ENCODE peak calls at places on chromosomes 12 and 14, in ten cellular contexts. Y, L, A, Z, D, Q, C, V, W and J are unnamed samples.

GRCh38 chr14:67569011-67569650 is 30.9 kb downstream of the PIGH start:
- DNase-seq in Y (peak; percentile 60), L (no peak), A (peak; percentile 23), Z (no peak), D (peak; percentile 12), Q (no peak), C (no peak), V (no peak), W (no peak), J (no peak)

GRCh38 chr12:47190271-47190750 is 110.6 kb upstream of the AMIGO2 start:
- DNase-seq in Y (no peak), L (no peak), A (no peak), Z (peak; percentile 44), D (no peak), Q (peak; percentile 25), C (no peak), V (peak; percentile 56), W (no peak), J (no peak)

GRCh38 chr12:14714437-14714836 is 18.0 kb upstream of the GUCY2C start:
- DNase-seq in Y (peak; percentile 69), L (no peak), A (peak; percentile 89), Z (no peak), D (no peak), Q (no peak), C (no peak), V (no peak), W (no peak), J (no peak)

GRCh38 chr12:76030378-76031080 is 1.0 kb downstream of the PHLDA1 start:
- DNase-seq in Y (peak; percentile 62), L (no peak), A (peak; percentile 46), Z (no peak), D (peak; percentile 49), Q (peak; percentile 72), C (peak; percentile 25), V (no peak), W (peak; percentile 67), J (peak; percentile 57)

GRCh38 chr14:65263161-65263788 is 149.3 kb upstream of the FUT8 start:
- DNase-seq in Y (no peak), L (no peak), A (no peak), Z (no peak), D (no peak), Q (peak; percentile 63), C (no peak), V (peak; percentile 65), W (no peak), J (no peak)

GRCh38 chr12:62522984-62523383 is 56.4 kb downstream of the MON2 start:
- DNase-seq in Y (no peak), L (no peak), A (no peak), Z (no peak), D (no peak), Q (peak; percentile 32), C (no peak), V (peak; percentile 18), W (no peak), J (no peak)

GRCh38 chr12:70741266-70741665 is 104.0 kb upstream of the PTPRB start:
- DNase-seq in Y (no peak), L (no peak), A (no peak), Z (no peak), D (no peak), Q (no peak), C (peak; percentile 8), V (no peak), W (no peak), J (no peak)

GRCh38 chr12:14257734-14258467 is 107.6 kb upstream of the ATF7IP start:
- DNase-seq in Y (peak; percentile 98), L (peak; percentile 97), A (peak; percentile 100), Z (peak; percentile 95), D (peak; percentile 99), Q (peak; percentile 96), C (peak; percentile 95), V (peak; percentile 97), W (peak; percentile 68), J (peak; percentile 95)

GRCh38 chr12:90102957-90103652 is 394.5 kb upstream of the ATP2B1 start:
- DNase-seq in Y (peak; percentile 61), L (peak; percentile 29), A (peak; percentile 67), Z (peak; percentile 40), D (peak; percentile 69), Q (peak; percentile 67), C (peak; percentile 45), V (peak; percentile 61), W (peak; percentile 19), J (peak; percentile 61)

DNA sequence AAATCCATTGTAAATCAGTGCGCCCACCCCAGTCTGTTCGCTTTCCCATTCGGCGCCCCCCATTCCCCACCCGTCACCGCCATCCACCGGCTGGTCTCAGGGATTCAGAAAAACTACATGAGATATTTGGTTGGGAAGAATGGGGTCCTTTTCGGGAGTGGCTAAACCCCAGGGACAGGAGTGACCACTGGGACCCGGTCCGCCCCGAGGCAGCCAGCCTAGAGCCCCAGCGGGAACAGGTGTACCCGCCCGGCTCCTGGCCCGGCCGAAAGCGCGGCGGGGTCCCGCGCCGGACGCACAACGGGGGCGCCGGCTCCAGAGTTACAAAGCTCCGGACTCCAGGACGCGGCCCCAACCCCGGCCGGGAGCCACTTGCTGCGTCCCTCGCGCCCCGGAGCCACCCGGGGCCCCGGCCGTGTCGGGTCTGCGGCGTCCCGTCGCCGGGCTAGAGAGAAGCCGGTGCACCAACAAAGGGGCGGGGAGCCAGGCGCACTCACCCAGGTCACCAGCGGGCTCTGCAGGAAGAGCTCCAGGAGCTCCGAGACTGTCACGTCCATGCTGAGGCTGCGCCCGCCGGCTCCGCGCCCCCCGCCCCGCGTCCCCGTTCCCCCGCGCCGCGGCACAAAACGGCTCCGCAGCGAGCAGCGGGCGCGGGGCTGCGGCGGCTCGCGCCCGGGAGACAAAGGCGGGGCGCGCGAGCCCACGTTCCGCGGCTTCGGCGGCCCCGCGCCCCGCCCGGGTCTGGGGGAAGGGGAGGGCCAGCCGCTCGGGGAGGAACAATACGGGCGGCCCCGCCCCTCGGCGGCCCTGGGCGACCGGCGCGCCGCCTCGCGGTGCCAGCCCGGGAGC is at the start of gene CCDC88C:
- DNase-seq in Y (peak; percentile 91), L (peak; percentile 22), A (peak; percentile 71), Z (peak; percentile 45), D (peak; percentile 84), Q (peak; percentile 34), C (peak; percentile 86), V (peak; percentile 68), W (peak; percentile 93), J (peak; percentile 61)
- H3K4me1 ChIP-seq in Y (peaks cover 54% of the 10 kb centered on the region), L (peaks cover 29% of the 10 kb centered on the region), A (peaks cover 36% of the 10 kb centered on the region), Z (peaks cover 14% of the 10 kb centered on the region), D (peaks cover 43% of the 10 kb centered on the region), Q (no peaks in the 10 kb centered on the region), C (peaks cover 27% of the 10 kb centered on the region), V (peaks cover 17% of the 10 kb centered on the region), W (no peaks in the 10 kb centered on the region), J (peaks cover 11% of the 10 kb centered on the region)

GRCh38 chr12:128055567-128055966 is 211.4 kb upstream of the TMEM132C start:
- DNase-seq in Y (no peak), L (no peak), A (peak; percentile 36), Z (no peak), D (no peak), Q (no peak), C (no peak), V (no peak), W (no peak), J (no peak)
- H3K9me2 ChIP-seq in Y (no peaks in the 10 kb centered on the region), L (no peaks in the 10 kb centered on the region), A (no peaks in the 10 kb centered on the region), Z (no peaks in the 10 kb centered on the region), D (no peaks in the 10 kb centered on the region), Q (no peaks in the 10 kb centered on the region), C (no peaks in the 10 kb centered on the region), V (no peaks in the 10 kb centered on the region), W (no peaks in the 10 kb centered on the region), J (no peaks in the 10 kb centered on the region)

GRCh38 chr12:1184402-1184801 is 193.4 kb downstream of the ERC1 start:
- DNase-seq in Y (no peak), L (no peak), A (no peak), Z (no peak), D (no peak), Q (peak; percentile 38), C (no peak), V (peak; percentile 36), W (no peak), J (no peak)
- H3K27ac ChIP-seq in Y (no peak overlapping the region), L (no peak overlapping the region), A (no peak overlapping the region), Z (no peak overlapping the region), D (no peak overlapping the region), Q (peak overlapping the region; percentile 23), C (no peak overlapping the region), V (peak overlapping the region; percentile 72), W (no peak overlapping the region), J (peak overlapping the region; percentile 59)

GRCh38 chr12:57813111-57813970 is 5.2 kb downstream of the AVIL start:
- DNase-seq in Y (no peak), L (no peak), A (no peak), Z (no peak), D (no peak), Q (no peak), C (no peak), V (no peak), W (no peak), J (no peak)

GRCh38 chr12:57810450-57810849 is 8.1 kb downstream of the AVIL start:
- DNase-seq in Y (no peak), L (peak; percentile 34), A (no peak), Z (peak; percentile 58), D (no peak), Q (peak; percentile 62), C (no peak), V (peak; percentile 88), W (no peak), J (no peak)

GRCh38 chr12:57808351-57808750 is 10.2 kb downstream of the AVIL start:
- DNase-seq in Y (no peak), L (no peak), A (no peak), Z (no peak), D (no peak), Q (no peak), C (no peak), V (no peak), W (no peak), J (no peak)

GRCh38 chr12:57809425-57809824 is 9.1 kb downstream of the AVIL start:
- DNase-seq in Y (no peak), L (no peak), A (no peak), Z (no peak), D (no peak), Q (no peak), C (no peak), V (no peak), W (no peak), J (no peak)

DNA sequence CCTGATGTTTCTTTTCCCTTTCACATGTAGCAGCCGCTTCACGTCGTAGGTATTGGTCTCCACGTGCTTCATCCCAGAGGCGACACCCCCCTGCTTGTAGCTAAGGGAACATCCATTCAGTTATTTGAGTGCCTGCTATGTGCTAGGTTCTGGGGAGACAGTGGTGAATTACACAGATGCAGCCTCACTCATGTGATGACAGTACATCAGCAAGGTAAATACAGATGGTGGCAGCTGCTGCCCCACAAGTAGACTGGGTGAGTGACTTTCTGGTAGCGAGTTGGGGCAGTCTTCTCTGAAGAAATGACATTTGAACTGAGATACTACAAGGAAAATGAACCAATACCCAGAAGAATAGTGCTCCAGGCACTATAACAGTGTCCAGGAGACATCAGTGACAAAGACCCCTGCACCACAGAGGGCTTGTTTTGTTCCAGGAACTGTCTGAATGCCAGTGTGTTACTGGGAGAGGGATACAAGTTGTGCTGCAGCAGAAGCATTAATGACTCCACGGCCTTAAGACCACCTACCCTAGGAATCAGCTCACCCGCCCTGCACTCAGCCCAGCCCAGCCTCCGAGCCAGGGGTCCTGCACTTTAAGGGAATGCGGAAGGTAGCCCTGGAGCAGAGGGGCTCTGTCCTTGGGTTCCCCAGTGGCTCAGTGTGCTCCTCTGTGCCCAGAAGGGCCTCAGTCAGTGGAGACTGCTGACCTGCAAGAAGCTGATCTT is 7.3 kb downstream of the AVIL start:
- DNase-seq in Y (no peak), L (no peak), A (no peak), Z (no peak), D (no peak), Q (no peak), C (no peak), V (no peak), W (no peak), J (no peak)
- H3K4me1 ChIP-seq in Y (no peaks in the 10 kb centered on the region), L (peaks cover 13% of the 10 kb centered on the region), A (peaks cover 5% of the 10 kb centered on the region), Z (peaks cover 10% of the 10 kb centered on the region), D (no peaks in the 10 kb centered on the region), Q (peaks cover 1% of the 10 kb centered on the region), C (no peaks in the 10 kb centered on the region), V (peaks cover 11% of the 10 kb centered on the region), W (no peaks in the 10 kb centered on the region), J (no peaks in the 10 kb centered on the region)